ENCODE peak calls at places on chromosomes 11 and 22, in ten cellular contexts. P is iPS DF 19.7; K is GM03348; G is stimulated activated CD4-positive, alpha-beta T cell treated with anti-CD3 and anti-CD28 coated beads, Interleukin-4, amount 100 ng/mL, for 48 hours; A is left cardiac atrium; U is heart right ventricle; R is posterior cingulate gyrus; Q is GM19239; E is iPS-NIHi11; D is endothelial cell of umbilical vein. Y is an unnamed sample.

GRCh38 chr11:1825039-1825740 is 9.6 kb upstream of the SYT8 start:
- DNase-seq in P (peak; percentile 50), K (no peak), G (no peak), A (no peak), U (no peak), R (no peak), Q (no peak), E (peak; percentile 99), D (no peak), Y (no peak)

GRCh38 chr22:45604239-45604711 is 67.4 kb upstream of the ATXN10 start:
- DNase-seq in P (no peak), K (peak; percentile 42), G (no peak), A (no peak), U (no peak), R (no peak), Q (no peak), E (no peak), D (no peak), Y (no peak)

GRCh38 chr11:28482666-28483065 is 374.5 kb downstream of the METTL15 start:
- DNase-seq in P (no peak), K (no peak), G (no peak), A (no peak), U (no peak), R (no peak), Q (no peak), E (no peak), D (no peak), Y (no peak)

GRCh38 chr11:45624095-45624494 is 41.3 kb downstream of the CHST1 start:
- DNase-seq in P (no peak), K (no peak), G (no peak), A (no peak), U (no peak), R (no peak), Q (no peak), E (no peak), D (no peak), Y (no peak)

GRCh38 chr11:115642660-115643059 is 138.4 kb upstream of the CADM1 start:
- DNase-seq in P (no peak), K (no peak), G (no peak), A (no peak), U (no peak), R (no peak), Q (no peak), E (no peak), D (no peak), Y (no peak)

GRCh38 chr22:31891366-31892079 is 52.8 kb upstream of the YWHAH start:
- DNase-seq in P (no peak), K (no peak), G (no peak), A (no peak), U (no peak), R (no peak), Q (no peak), E (no peak), D (no peak), Y (no peak)

GRCh38 chr11:14899087-14899363 is 7.0 kb upstream of the CYP2R1 start:
- DNase-seq in P (no peak), K (no peak), G (no peak), A (no peak), U (no peak), R (no peak), Q (no peak), E (no peak), D (no peak), Y (no peak)

GRCh38 chr11:1146311-1146864 is 11.4 kb upstream of the MUC5AC start:
- DNase-seq in P (no peak), K (no peak), G (no peak), A (no peak), U (no peak), R (no peak), Q (no peak), E (no peak), D (no peak), Y (no peak)

GRCh38 chr22:21026783-21027692 is 5.3 kb downstream of the SLC7A4 start:
- DNase-seq in P (no peak), K (peak; percentile 79), G (no peak), A (peak; percentile 40), U (peak; percentile 57), R (peak; percentile 58), Q (no peak), E (no peak), D (no peak), Y (no peak)

GRCh38 chr22:48947636-48948035 is 880.0 kb downstream of the BRD1 start:
- DNase-seq in P (no peak), K (no peak), G (no peak), A (no peak), U (no peak), R (no peak), Q (no peak), E (no peak), D (no peak), Y (no peak)

GRCh38 chr11:133041928-133042890 is 490.1 kb downstream of the OPCML start:
- DNase-seq in P (no peak), K (no peak), G (no peak), A (no peak), U (no peak), R (no peak), Q (no peak), E (no peak), D (no peak), Y (no peak)

GRCh38 chr11:124799384-124800225 is 601 bp downstream of the MSANTD2 start:
- DNase-seq in P (no peak), K (peak; percentile 64), G (peak; percentile 35), A (peak; percentile 38), U (peak; percentile 33), R (peak; percentile 18), Q (peak; percentile 22), E (peak; percentile 61), D (peak; percentile 56), Y (peak; percentile 30)

GRCh38 chr22:25447689-25448434 is 116.6 kb upstream of the GRK3 start:
- DNase-seq in P (no peak), K (peak; percentile 98), G (peak; percentile 90), A (peak; percentile 94), U (peak; percentile 95), R (peak; percentile 91), Q (peak; percentile 85), E (peak; percentile 98), D (peak; percentile 92), Y (peak; percentile 90)